ENCODE peak calls at places on chromosomes 16 and 17, in five cellular contexts. S is caudate nucleus, J is lung microvascular endothelial cell, P is anterior cingulate cortex, H is 8988T. Y is an unnamed sample.

GRCh38 chr17:28216528-28216927 is 102.5 kb upstream of the TMEM97 start:
- DNase-seq in S (no peak), P (no peak), J (peak), H (peak), Y (no peak)

GRCh38 chr17:72726936-72727335 is 365.6 kb downstream of the SLC39A11 start:
- DNase-seq in P (no peak), J (peak), S (no peak), H (no peak), Y (no peak)

GRCh38 chr16:54651851-54652770 is 278.6 kb upstream of the IRX5 start:
- DNase-seq in J (no peak), S (no peak), H (no peak), P (no peak), Y (no peak)

GRCh38 chr17:27824176-27824575 is 23.8 kb upstream of the NOS2 start:
- DNase-seq in H (no peak), J (no peak), S (no peak), P (no peak), Y (no peak)

GRCh38 chr16:85781685-85782370 is 17.5 kb downstream of the EMC8 start:
- DNase-seq in P (peak), H (no peak), J (no peak), S (peak), Y (no peak)

GRCh38 chr16:3771513-3771912 is 54.2 kb upstream of the TRAP1 start:
- DNase-seq in P (no peak), J (no peak), S (no peak), H (no peak), Y (no peak)

GRCh38 chr16:31242197-31242596 is 17.6 kb upstream of the ITGAM start:
- DNase-seq in P (no peak), J (no peak), S (no peak), H (no peak), Y (no peak)

GRCh38 chr16:2842340-2843000 is 12.4 kb downstream of the ZG16B start:
- DNase-seq in S (peak), J (peak), P (no peak), H (peak), Y (no peak)

GRCh38 chr16:88719933-88720296 is 13.6 kb downstream of the CTU2 start:
- DNase-seq in J (no peak), S (no peak), P (no peak), H (no peak), Y (no peak)

GRCh38 chr17:59791603-59792457 is 84.4 kb downstream of the VMP1 start:
- DNase-seq in P (no peak), S (no peak), H (no peak), J (peak), Y (no peak)

GRCh38 chr17:28335201-28335958 is at the start of the genes IFT20 and TNFAIP1:
- DNase-seq in H (peak), J (peak), P (peak), S (peak), Y (peak)

GRCh38 chr17:39668141-39668924 is at the start of gene PNMT:
- DNase-seq in S (peak), J (peak), H (peak), P (no peak), Y (no peak)

GRCh38 chr17:4696432-4696796 is 7.5 kb downstream of the PELP1 start:
- DNase-seq in P (no peak), S (no peak), J (no peak), H (no peak), Y (no peak)

GRCh38 chr17:45008191-45008590 is 40.1 kb upstream of the C1QL1 start:
- DNase-seq in S (no peak), P (no peak), J (no peak), H (no peak), Y (no peak)

GRCh38 chr16:71931599-71931998 is 36.3 kb downstream of the IST1 start:
- DNase-seq in J (no peak), P (no peak), S (no peak), H (no peak), Y (no peak)

GRCh38 chr16:82156761-82157654 is 13.0 kb downstream of the MPHOSPH6 start:
- DNase-seq in P (no peak), H (no peak), J (no peak), S (no peak), Y (no peak)

GRCh38 chr17:76014100-76014924 is 12.8 kb downstream of the EVPL start:
- DNase-seq in J (peak), H (peak), S (peak), P (peak), Y (no peak)

GRCh38 chr17:50953831-50954601 is 87.9 kb upstream of the TOB1 start:
- DNase-seq in P (no peak), H (no peak), S (no peak), J (peak), Y (no peak)

GRCh38 chr16:49890876-49891275 is 35.0 kb upstream of the ZNF423 start:
- DNase-seq in J (peak), H (no peak), P (no peak), S (no peak), Y (no peak)

GRCh38 chr17:28940675-28941074 is 10.6 kb downstream of the PHF12 start:
- DNase-seq in S (no peak), P (no peak), H (no peak), J (no peak), Y (no peak)

GRCh38 chr16:13109171-13109570 is 207.8 kb downstream of the SHISA9 start:
- DNase-seq in S (no peak), H (no peak), J (no peak), P (no peak), Y (no peak)

Y was measured in ascending aorta.